ENCODE peak calls at places on chromosomes 5 and 9, in seven cellular contexts. L, M, F, K, P, O and C are unnamed samples. For H3K9me3, the result is how much of the 10 kb centered on the place peaks cover.

GRCh38 chr9:112380102-112380581 is at the start of gene HSDL2:
- DNase-seq in L (no peak), M (no peak), F (no peak), K (no peak), P (peak), O (no peak), C (no peak)

GRCh38 chr5:37071901-37072581 is 177.1 kb downstream of the CPLANE1 start:
- DNase-seq in L (no peak), M (no peak), F (no peak), K (no peak), P (no peak), O (no peak), C (no peak)

GRCh38 chr5:106258591-106259125 is 1412.1 kb downstream of the EFNA5 start:
- DNase-seq in L (no peak), M (no peak), F (no peak), K (no peak), P (no peak), O (no peak), C (no peak)

GRCh38 chr9:122126340-122127333 is 32.9 kb downstream of the NDUFA8 start:
- DNase-seq in L (no peak), M (no peak), F (no peak), K (no peak), P (no peak), O (no peak), C (no peak)

GRCh38 chr5:92409131-92409530 is 1026.0 kb upstream of the ARRDC3 start:
- DNase-seq in L (no peak), M (no peak), F (no peak), K (no peak), P (no peak), O (no peak), C (no peak)

GRCh38 chr9:16062542-16063240 is 509.8 kb downstream of the CCDC171 start:
- DNase-seq in L (no peak), M (no peak), F (no peak), K (no peak), P (no peak), O (peak), C (peak)

GRCh38 chr9:90025816-90026215 is 421.0 kb downstream of the GADD45G start:
- DNase-seq in L (no peak), M (no peak), F (no peak), K (no peak), P (no peak), O (no peak), C (no peak)

GRCh38 chr5:61724102-61724501 is 392.0 kb downstream of the ZSWIM6 start:
- DNase-seq in L (no peak), M (no peak), F (no peak), K (no peak), P (no peak), O (no peak), C (no peak)

GRCh38 chr5:76556511-76557221 is 66.5 kb downstream of the F2RL2 start:
- DNase-seq in L (no peak), M (no peak), F (no peak), K (no peak), P (no peak), O (no peak), C (no peak)

GRCh38 chr5:103433216-103433615 is 129.4 kb downstream of the NUDT12 start:
- DNase-seq in L (no peak), M (no peak), F (no peak), K (no peak), P (no peak), O (no peak), C (no peak)

GRCh38 chr5:78930742-78931141 is 54.4 kb downstream of the ARSB start:
- DNase-seq in L (no peak), M (no peak), F (no peak), K (no peak), P (no peak), O (peak), C (no peak)

GRCh38 chr5:59746261-59746765 is 147.2 kb downstream of the PDE4D start:
- DNase-seq in L (no peak), M (no peak), F (no peak), K (no peak), P (no peak), O (no peak), C (no peak)

GRCh38 chr5:64183956-64184355 is 18.3 kb downstream of the RNF180 start:
- DNase-seq in L (no peak), M (no peak), F (no peak), K (no peak), P (no peak), O (no peak), C (no peak)

GRCh38 chr9:31542384-31543055 is 841.9 kb upstream of the ACO1 start:
- DNase-seq in L (no peak), M (no peak), F (no peak), K (peak), P (peak), O (peak), C (peak)

GRCh38 chr9:113705306-113705937 is 170.7 kb upstream of the ZNF618 start:
- DNase-seq in L (no peak), M (no peak), F (no peak), K (no peak), P (peak), O (peak), C (no peak)

GRCh38 chr5:9690751-9691150 is 60.6 kb upstream of the TAS2R1 start:
- DNase-seq in L (no peak), M (no peak), F (no peak), K (no peak), P (no peak), O (no peak), C (no peak)

GRCh38 chr9:91807640-91808246 is 142.3 kb downstream of the ROR2 start:
- DNase-seq in L (no peak), M (no peak), F (no peak), K (no peak), P (no peak), O (peak), C (no peak)

GRCh38 chr5:1648806-1649205 is 125.0 kb upstream of the LPCAT1 start:
- DNase-seq in L (no peak), M (no peak), F (no peak), K (no peak), P (no peak), O (no peak), C (no peak)

GRCh38 chr5:146965781-146966659 is 87.5 kb upstream of the PPP2R2B start:
- DNase-seq in L (no peak), M (no peak), F (peak), K (peak), P (peak), O (peak), C (peak)

GRCh38 chr5:112348387-112348786 is 70.7 kb downstream of the EPB41L4A start:
- DNase-seq in L (no peak), M (no peak), F (no peak), K (no peak), P (no peak), O (no peak), C (no peak)

GRCh38 chr5:88683506-88684135 is 199.4 kb downstream of the MEF2C start:
- DNase-seq in L (no peak), M (no peak), F (peak), K (no peak), P (no peak), O (peak), C (no peak)

GRCh38 chr9:120348951-120349429 is 231.0 kb downstream of the CDK5RAP2 start:
- DNase-seq in L (no peak), M (no peak), F (no peak), K (no peak), P (peak), O (peak), C (no peak)

GRCh38 chr5:10987881-10988504 is 227.0 kb upstream of the DAP start:
- DNase-seq in L (no peak), M (peak), F (peak), K (peak), P (peak), O (peak), C (peak)

GRCh38 chr5:59628062-59628828 is 265.3 kb downstream of the PDE4D start:
- DNase-seq in L (no peak), M (no peak), F (no peak), K (no peak), P (no peak), O (no peak), C (no peak)

GRCh38 chr9:92639124-92639523 is 30.8 kb downstream of the IPPK start:
- DNase-seq in L (no peak), M (no peak), F (no peak), K (no peak), P (no peak), O (no peak), C (no peak)

GRCh38 chr9:122127396-122127798 is 32.2 kb downstream of the NDUFA8 start:
- DNase-seq in L (no peak), M (no peak), F (no peak), K (no peak), P (no peak), O (peak), C (no peak)

GRCh38 chr9:6428940-6429889 is 16.2 kb downstream of the UHRF2 start:
- DNase-seq in L (no peak), M (no peak), F (no peak), K (no peak), P (no peak), O (no peak), C (no peak)

GRCh38 chr9:71904076-71904475 is 6.9 kb downstream of the ABHD17B start:
- DNase-seq in L (no peak), M (no peak), F (no peak), K (no peak), P (no peak), O (no peak), C (no peak)

GRCh38 chr9:91720313-91720712 is 229.7 kb downstream of the ROR2 start:
- DNase-seq in L (no peak), M (no peak), F (no peak), K (no peak), P (no peak), O (peak), C (no peak)

GRCh38 chr5:158510479-158510878 is 589.2 kb downstream of the EBF1 start:
- DNase-seq in L (no peak), M (no peak), F (no peak), K (no peak), P (no peak), O (no peak), C (no peak)

GRCh38 chr5:158511454-158511853 is 588.3 kb downstream of the EBF1 start:
- DNase-seq in L (no peak), M (no peak), F (no peak), K (no peak), P (no peak), O (no peak), C (no peak)

GRCh38 chr5:158502686-158503085 is 597.0 kb downstream of the EBF1 start:
- DNase-seq in L (no peak), M (no peak), F (no peak), K (no peak), P (no peak), O (no peak), C (no peak)

GRCh38 chr5:158506648-158507047 is 593.1 kb downstream of the EBF1 start:
- DNase-seq in L (no peak), M (no peak), F (no peak), K (no peak), P (no peak), O (no peak), C (no peak)
- H3K9me3 ChIP-seq in L (under half), M (under half), F (under half), K (under half), P (under half), O (under half), C (under half)

GRCh38 chr9:74379718-74380117 is 117.4 kb upstream of the RORB start:
- DNase-seq in L (no peak), M (peak), F (peak), K (no peak), P (peak), O (peak), C (peak)
- TF ChIP-seq CTCF in L (no peak), M (no peak), F (no peak), K (no peak), P (peak), O (peak), C (peak)

GRCh38 chr5:141342773-141343172 is 856 bp upstream of the PCDHGA3 start:
- DNase-seq in L (no peak), M (no peak), F (no peak), K (no peak), P (no peak), O (no peak), C (no peak)

GRCh38 chr5:141338538-141339306 is at the start of gene PCDHGA2:
- DNase-seq in L (no peak), M (no peak), F (no peak), K (no peak), P (peak), O (peak), C (no peak)

GRCh38 chr5:141343242-141343952 is at the start of gene PCDHGA3:
- DNase-seq in L (no peak), M (no peak), F (no peak), K (no peak), P (peak), O (peak), C (no peak)

GRCh38 chr5:141345327-141345726 is 1.7 kb downstream of the PCDHGA3 start:
- DNase-seq in L (no peak), M (no peak), F (no peak), K (no peak), P (no peak), O (no peak), C (no peak)

DNA sequence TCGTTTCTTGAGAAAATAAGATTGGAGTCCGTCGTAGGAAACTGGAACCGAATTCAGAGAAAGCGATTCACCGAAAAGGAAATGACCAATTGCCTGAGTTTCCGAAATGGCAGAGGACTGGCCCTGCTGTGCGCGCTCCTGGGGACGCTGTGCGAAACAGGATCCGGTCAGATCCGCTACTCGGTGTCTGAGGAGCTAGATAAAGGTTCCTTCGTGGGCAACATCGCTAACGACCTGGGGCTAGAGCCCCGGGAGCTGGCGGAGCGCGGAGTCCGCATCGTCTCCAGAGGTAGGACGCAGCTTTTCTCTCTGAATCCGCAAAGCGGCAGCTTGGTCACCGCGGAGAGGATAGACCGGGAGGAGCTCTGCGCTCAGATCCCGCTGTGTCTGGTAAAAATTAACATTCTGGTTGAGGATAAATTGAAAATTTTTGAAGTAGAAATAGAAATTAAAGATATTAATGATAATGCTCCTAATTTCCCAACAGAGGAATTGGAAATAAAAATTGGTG is 379 bp downstream of the PCDHGA3 start:
- DNase-seq in L (no peak), M (no peak), F (no peak), K (no peak), P (no peak), O (no peak), C (no peak)
- H3K9me3 ChIP-seq in L (half or more), M (half or more), F (under half), K (under half), P (under half), O (under half), C (under half)

DNA sequence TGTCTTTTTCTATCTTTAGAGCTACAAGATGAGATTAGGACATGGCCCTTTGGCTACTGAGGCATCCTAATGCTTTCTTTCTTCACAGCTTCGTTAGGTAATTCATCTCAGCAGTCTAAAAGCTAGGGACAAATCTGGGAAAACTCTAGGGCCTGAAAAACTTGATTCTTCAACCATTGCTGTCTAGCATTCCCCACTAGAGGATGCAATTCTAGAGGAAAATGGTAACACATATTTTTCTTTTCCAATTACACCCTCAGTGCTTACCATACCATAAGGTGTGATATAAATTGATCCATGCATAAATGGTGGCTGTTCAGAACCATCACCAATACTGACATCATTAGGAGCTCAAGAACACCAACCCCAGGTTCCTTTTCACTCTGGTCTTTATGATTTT is 525.8 kb upstream of the TRPC7 start:
- DNase-seq in L (no peak), M (no peak), F (no peak), K (no peak), P (no peak), O (no peak), C (no peak)
- TF ChIP-seq CTCF in L (no peak), M (no peak), F (no peak), K (no peak), P (no peak), O (peak), C (no peak)

DNA sequence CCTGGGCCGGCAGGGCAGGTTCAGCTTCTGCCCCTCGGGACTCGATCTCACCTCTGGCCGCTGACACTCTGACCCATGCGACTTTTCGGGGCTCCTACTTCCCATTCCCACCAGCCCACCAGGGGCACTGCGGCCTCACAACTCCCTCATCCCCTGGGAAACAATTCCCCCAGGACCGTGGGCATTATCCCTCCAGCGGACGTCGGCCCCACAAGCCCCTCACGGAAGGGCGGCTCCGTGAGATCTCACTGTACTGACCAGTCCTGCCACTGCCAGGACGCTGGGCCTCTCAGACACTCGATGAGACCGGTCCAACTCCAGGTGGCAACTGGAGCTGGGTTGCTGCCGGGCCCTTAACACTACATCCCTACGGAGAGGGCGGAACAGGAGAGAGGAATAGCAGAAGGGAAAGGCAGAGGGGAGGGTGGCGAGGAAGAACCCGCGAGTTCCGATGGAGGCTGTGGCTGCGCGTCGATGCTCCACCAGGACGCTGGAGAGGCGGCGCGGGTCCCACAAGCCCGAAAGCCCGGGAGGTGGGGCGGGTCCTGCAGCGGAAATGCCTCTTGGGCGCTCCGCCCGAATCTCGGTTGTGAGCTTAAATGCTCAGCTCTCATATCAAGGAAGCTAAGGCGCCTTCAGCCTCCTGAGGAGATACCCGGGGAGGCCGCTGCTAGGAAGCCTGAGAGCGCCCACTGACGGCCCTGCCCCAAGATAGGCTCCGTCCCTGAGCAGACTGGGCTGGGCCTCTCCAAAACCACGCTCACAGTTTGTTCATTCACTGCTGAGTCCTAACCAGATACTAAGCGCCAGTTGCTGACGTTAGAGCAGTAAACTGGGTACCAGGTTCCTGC is 36.3 kb downstream of the VCP start:
- DNase-seq in L (no peak), M (peak), F (peak), K (peak), P (no peak), O (peak), C (no peak)
- H3K9me3 ChIP-seq in L (under half), M (under half), F (under half), K (under half), P (under half), O (under half), C (under half)

DNA sequence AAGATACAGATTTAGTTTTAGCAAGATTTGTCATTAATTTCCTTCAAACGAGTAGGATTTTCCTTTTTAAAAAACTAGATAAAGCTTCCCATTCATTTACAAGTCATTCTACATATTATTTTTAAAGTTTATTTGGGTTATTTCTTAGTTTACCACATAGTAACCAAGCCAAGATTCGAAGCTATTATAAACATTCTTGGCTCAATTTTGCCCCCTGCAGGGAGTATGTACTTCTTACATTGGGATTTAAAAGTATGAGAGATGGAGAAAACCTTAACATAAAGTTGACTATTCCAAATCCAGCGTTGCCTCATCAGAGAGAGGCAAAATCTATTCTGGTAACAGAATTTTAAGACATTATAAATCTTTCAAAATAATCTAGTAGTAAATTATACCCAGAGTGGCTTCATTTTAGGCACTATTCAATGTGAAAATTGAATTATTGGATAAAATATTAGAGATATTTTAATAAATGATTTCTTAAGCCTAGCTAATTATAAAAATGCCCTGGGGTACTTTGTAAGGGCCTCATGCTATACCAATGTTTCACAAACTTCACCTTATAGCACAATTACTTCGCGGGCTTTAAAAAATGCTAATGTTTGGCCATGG is 39.1 kb downstream of the FBN2 start:
- DNase-seq in L (no peak), M (no peak), F (no peak), K (no peak), P (peak), O (no peak), C (no peak)
- TF ChIP-seq CTCF in L (peak), M (peak), F (no peak), K (peak), P (peak), O (peak), C (peak)

DNA sequence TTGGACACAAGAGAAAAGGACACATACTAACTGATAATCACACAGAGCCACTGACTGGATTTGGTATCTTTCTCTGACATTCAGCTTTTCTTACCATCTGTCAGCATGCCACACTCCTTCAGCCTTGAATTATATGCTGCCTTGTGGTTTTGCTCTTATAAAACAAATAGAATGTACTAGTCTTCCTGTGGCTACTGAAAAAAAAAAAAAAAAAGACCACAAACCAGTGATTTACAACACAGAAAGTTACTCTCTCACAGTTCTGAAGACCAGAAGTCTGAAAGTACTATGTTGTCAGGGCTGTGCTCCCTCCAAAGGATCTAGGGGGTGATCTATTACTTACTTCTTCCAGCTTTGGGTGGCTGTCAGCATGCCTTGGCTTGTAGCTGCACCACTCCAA is 82.3 kb downstream of the THBS4 start:
- DNase-seq in L (no peak), M (no peak), F (no peak), K (no peak), P (no peak), O (no peak), C (no peak)
- H3K9me3 ChIP-seq in L (under half), M (under half), F (under half), K (under half), P (under half), O (under half), C (under half)

GRCh38 chr5:90898330-90899013 is 339.9 kb downstream of the ADGRV1 start:
- DNase-seq in L (no peak), M (no peak), F (no peak), K (no peak), P (no peak), O (no peak), C (no peak)
- TF ChIP-seq CTCF in L (no peak), M (no peak), F (no peak), K (no peak), P (no peak), O (no peak), C (no peak)